ENCODE peak calls at places on chromosomes 3 and 15, in five cellular contexts. N is GM19239; C is Right ventricle myocardium superior; W is hippocampal formation; X is activated T-cell treated with anti-CD3 and anti-CD28 coated beads, Interleukin-2, amount 50 U/mL, for 1 hour. O is an unnamed sample.
A peak's percentile ranks its signal among the peaks of the same experiment; 100 is the strongest.

GRCh38 chr3:72591522-72592421 is 256.5 kb downstream of the SHQ1 start:
- DNase-seq in W (peak; percentile 8), C (peak; percentile 49), N (no peak), X (no peak), O (peak; percentile 45)

GRCh38 chr15:52803543-52804306 is 13.6 kb upstream of the ONECUT1 start:
- DNase-seq in C (peak; percentile 32), X (no peak), N (no peak), W (no peak), O (no peak)

GRCh38 chr15:69806287-69806915 is 291.3 kb downstream of the TLE3 start:
- DNase-seq in N (no peak), X (no peak), W (no peak), C (no peak), O (no peak)

GRCh38 chr3:108554233-108554632 is 35.0 kb downstream of the CIP2A start:
- DNase-seq in N (no peak), W (no peak), C (no peak), X (no peak), O (no peak)

GRCh38 chr3:141370065-141370533 is 1.8 kb downstream of the ZBTB38 start:
- DNase-seq in C (no peak), X (peak; percentile 41), N (peak; percentile 50), W (peak; percentile 42), O (peak; percentile 91)

GRCh38 chr15:85443046-85443445 is 62.6 kb downstream of the AKAP13 start:
- DNase-seq in X (no peak), C (no peak), W (no peak), N (no peak), O (no peak)

GRCh38 chr15:61479601-61480000 is 250.5 kb upstream of the RORA start:
- DNase-seq in W (no peak), N (no peak), X (no peak), C (no peak), O (no peak)

GRCh38 chr3:11282250-11283125 is 10.3 kb downstream of the ATG7 start:
- DNase-seq in N (no peak), W (peak; percentile 74), C (peak; percentile 60), X (no peak), O (peak; percentile 93)

GRCh38 chr15:78909791-78910228 is 35.0 kb downstream of the CTSH start:
- DNase-seq in N (no peak), W (no peak), C (no peak), X (no peak), O (peak; percentile 62)

GRCh38 chr3:27677554-27677953 is 44.6 kb downstream of the EOMES start:
- DNase-seq in X (no peak), W (no peak), N (no peak), C (no peak), O (no peak)

GRCh38 chr3:55327131-55327920 is 159.8 kb downstream of the WNT5A start:
- DNase-seq in W (no peak), N (no peak), C (no peak), X (no peak), O (no peak)

GRCh38 chr3:159884661-159885402 is 103.8 kb upstream of the IL12A start:
- DNase-seq in W (no peak), N (peak; percentile 40), X (no peak), C (no peak), O (no peak)

GRCh38 chr3:161284989-161285388 is 63.9 kb downstream of the NMD3 start:
- DNase-seq in C (no peak), W (no peak), N (no peak), X (no peak), O (no peak)

GRCh38 chr3:35718921-35719320 is 79.6 kb downstream of the ARPP21 start:
- DNase-seq in C (no peak), X (no peak), W (no peak), N (no peak), O (no peak)

GRCh38 chr15:25497934-25498333 is 59.1 kb upstream of the UBE3A start:
- DNase-seq in C (no peak), N (no peak), X (no peak), W (no peak), O (no peak)

GRCh38 chr3:193231201-193231600 is 9.8 kb upstream of the PLAAT1 start:
- DNase-seq in C (no peak), N (no peak), W (no peak), X (no peak), O (no peak)

GRCh38 chr3:127733781-127734180 is 61.0 kb downstream of the ABTB1 start:
- DNase-seq in X (no peak), N (no peak), W (no peak), C (no peak), O (no peak)

GRCh38 chr15:59258317-59258716 is 51.7 kb downstream of the LDHAL6B start:
- DNase-seq in C (no peak), W (no peak), X (no peak), N (no peak), O (no peak)

GRCh38 chr15:47294765-47295259 is 422.5 kb upstream of the SEMA6D start:
- DNase-seq in N (no peak), W (no peak), C (no peak), X (no peak), O (no peak)

GRCh38 chr3:29335921-29336320 is 55.0 kb downstream of the RBMS3 start:
- DNase-seq in W (no peak), C (no peak), X (no peak), N (no peak), O (no peak)

GRCh38 chr15:32060706-32061105 is 30.4 kb downstream of the CHRNA7 start:
- DNase-seq in N (no peak), C (no peak), W (no peak), X (no peak), O (no peak)

GRCh38 chr3:161266731-161267150 is 45.6 kb downstream of the NMD3 start:
- DNase-seq in C (no peak), X (no peak), W (no peak), N (no peak), O (no peak)

GRCh38 chr15:87931584-87931983 is 325.0 kb downstream of the NTRK3 start:
- DNase-seq in W (no peak), X (no peak), N (no peak), C (no peak), O (no peak)

GRCh38 chr3:136120373-136121348 is 75.5 kb downstream of the MSL2 start:
- DNase-seq in C (no peak), X (no peak), N (no peak), W (no peak), O (no peak)

GRCh38 chr3:156290917-156291268 is 170.5 kb downstream of the KCNAB1 start:
- DNase-seq in W (no peak), X (no peak), C (no peak), N (no peak), O (peak; percentile 64)

GRCh38 chr3:100708644-100708988 is 678 bp upstream of the TFG start:
- DNase-seq in N (no peak), X (no peak), W (no peak), C (no peak), O (no peak)